ENCODE peak calls at places on chromosome 2, in nine cellular contexts. One of them, this sample, is unnamed.

GRCh38 chr2:154707994-154708393 is 9.5 kb downstream of the KCNJ3 start:
- DNase-seq in CD4-positive, CD25-positive, alpha-beta regulatory T cell: no peak
- DNase-seq in neuronal stem cell: no peak
- DNase-seq in heart right ventricle: no peak
- DNase-seq in HL-60: no peak
- DNase-seq in mesenchymal stem cell: no peak
- DNase-seq in dorsolateral prefrontal cortex: no peak
- DNase-seq in CD8-positive, alpha-beta memory T cell: no peak
- DNase-seq in brain microvascular endothelial cell: no peak
- DNase-seq in this sample: no peak

GRCh38 chr2:86052676-86053075 is 53.0 kb downstream of the POLR1A start:
- DNase-seq in CD4-positive, CD25-positive, alpha-beta regulatory T cell: no peak
- DNase-seq in neuronal stem cell: no peak
- DNase-seq in heart right ventricle: no peak
- DNase-seq in HL-60: no peak
- DNase-seq in mesenchymal stem cell: no peak
- DNase-seq in dorsolateral prefrontal cortex: no peak
- DNase-seq in CD8-positive, alpha-beta memory T cell: no peak
- DNase-seq in brain microvascular endothelial cell: no peak
- DNase-seq in this sample: no peak

GRCh38 chr2:43391877-43392214 is 165.4 kb upstream of the ZFP36L2 start:
- DNase-seq in CD4-positive, CD25-positive, alpha-beta regulatory T cell: no peak
- DNase-seq in neuronal stem cell: no peak
- DNase-seq in heart right ventricle: no peak
- DNase-seq in HL-60: no peak
- DNase-seq in mesenchymal stem cell: no peak
- DNase-seq in dorsolateral prefrontal cortex: no peak
- DNase-seq in CD8-positive, alpha-beta memory T cell: no peak
- DNase-seq in brain microvascular endothelial cell: no peak
- DNase-seq in this sample: no peak

GRCh38 chr2:100877555-100877954 is 57.6 kb downstream of the NPAS2 start:
- DNase-seq in CD4-positive, CD25-positive, alpha-beta regulatory T cell: no peak
- DNase-seq in neuronal stem cell: no peak
- DNase-seq in heart right ventricle: no peak
- DNase-seq in HL-60: no peak
- DNase-seq in mesenchymal stem cell: peak; percentile 46
- DNase-seq in dorsolateral prefrontal cortex: no peak
- DNase-seq in CD8-positive, alpha-beta memory T cell: no peak
- DNase-seq in brain microvascular endothelial cell: peak; percentile 70
- DNase-seq in this sample: no peak

GRCh38 chr2:10289891-10290290 is 12.8 kb upstream of the HPCAL1 start:
- DNase-seq in CD4-positive, CD25-positive, alpha-beta regulatory T cell: no peak
- DNase-seq in neuronal stem cell: no peak
- DNase-seq in heart right ventricle: no peak
- DNase-seq in HL-60: no peak
- DNase-seq in mesenchymal stem cell: peak; percentile 58
- DNase-seq in dorsolateral prefrontal cortex: no peak
- DNase-seq in CD8-positive, alpha-beta memory T cell: no peak
- DNase-seq in brain microvascular endothelial cell: peak; percentile 49
- DNase-seq in this sample: no peak

GRCh38 chr2:224162122-224162521 is 123.0 kb upstream of the SERPINE2 start:
- DNase-seq in CD4-positive, CD25-positive, alpha-beta regulatory T cell: no peak
- DNase-seq in neuronal stem cell: no peak
- DNase-seq in heart right ventricle: no peak
- DNase-seq in HL-60: no peak
- DNase-seq in mesenchymal stem cell: no peak
- DNase-seq in dorsolateral prefrontal cortex: no peak
- DNase-seq in CD8-positive, alpha-beta memory T cell: no peak
- DNase-seq in brain microvascular endothelial cell: peak; percentile 60
- DNase-seq in this sample: no peak

GRCh38 chr2:48605482-48606175 is 12.0 kb upstream of the GTF2A1L start:
- DNase-seq in CD4-positive, CD25-positive, alpha-beta regulatory T cell: no peak
- DNase-seq in neuronal stem cell: no peak
- DNase-seq in heart right ventricle: no peak
- DNase-seq in HL-60: peak; percentile 17
- DNase-seq in mesenchymal stem cell: no peak
- DNase-seq in dorsolateral prefrontal cortex: no peak
- DNase-seq in CD8-positive, alpha-beta memory T cell: no peak
- DNase-seq in brain microvascular endothelial cell: no peak
- DNase-seq in this sample: no peak

GRCh38 chr2:74772071-74772470 is 61.9 kb upstream of the HK2 start:
- DNase-seq in CD4-positive, CD25-positive, alpha-beta regulatory T cell: no peak
- DNase-seq in neuronal stem cell: no peak
- DNase-seq in heart right ventricle: no peak
- DNase-seq in HL-60: no peak
- DNase-seq in mesenchymal stem cell: no peak
- DNase-seq in dorsolateral prefrontal cortex: no peak
- DNase-seq in CD8-positive, alpha-beta memory T cell: no peak
- DNase-seq in brain microvascular endothelial cell: no peak
- DNase-seq in this sample: no peak

GRCh38 chr2:94872088-94872618 is 923 bp downstream of the TEKT4 start:
- DNase-seq in CD4-positive, CD25-positive, alpha-beta regulatory T cell: no peak
- DNase-seq in neuronal stem cell: no peak
- DNase-seq in heart right ventricle: no peak
- DNase-seq in HL-60: no peak
- DNase-seq in mesenchymal stem cell: no peak
- DNase-seq in dorsolateral prefrontal cortex: no peak
- DNase-seq in CD8-positive, alpha-beta memory T cell: no peak
- DNase-seq in brain microvascular endothelial cell: no peak
- DNase-seq in this sample: no peak

GRCh38 chr2:94869552-94870391 is 1.5 kb upstream of the TEKT4 start:
- DNase-seq in CD4-positive, CD25-positive, alpha-beta regulatory T cell: no peak
- DNase-seq in neuronal stem cell: no peak
- DNase-seq in heart right ventricle: no peak
- DNase-seq in HL-60: no peak
- DNase-seq in mesenchymal stem cell: no peak
- DNase-seq in dorsolateral prefrontal cortex: no peak
- DNase-seq in CD8-positive, alpha-beta memory T cell: no peak
- DNase-seq in brain microvascular endothelial cell: no peak
- DNase-seq in this sample: no peak

GRCh38 chr2:94869131-94869530 is 2.1 kb upstream of the TEKT4 start:
- DNase-seq in CD4-positive, CD25-positive, alpha-beta regulatory T cell: no peak
- DNase-seq in neuronal stem cell: no peak
- DNase-seq in heart right ventricle: no peak
- DNase-seq in HL-60: no peak
- DNase-seq in mesenchymal stem cell: no peak
- DNase-seq in dorsolateral prefrontal cortex: no peak
- DNase-seq in CD8-positive, alpha-beta memory T cell: no peak
- DNase-seq in brain microvascular endothelial cell: no peak
- DNase-seq in this sample: no peak

GRCh38 chr2:94871226-94872087 is at the start of gene TEKT4:
- DNase-seq in CD4-positive, CD25-positive, alpha-beta regulatory T cell: no peak
- DNase-seq in neuronal stem cell: no peak
- DNase-seq in heart right ventricle: no peak
- DNase-seq in HL-60: no peak
- DNase-seq in mesenchymal stem cell: no peak
- DNase-seq in dorsolateral prefrontal cortex: peak; percentile 16
- DNase-seq in CD8-positive, alpha-beta memory T cell: no peak
- DNase-seq in brain microvascular endothelial cell: no peak
- DNase-seq in this sample: peak; percentile 66

GRCh38 chr2:94870392-94871225 is 621 bp upstream of the TEKT4 start:
- DNase-seq in CD4-positive, CD25-positive, alpha-beta regulatory T cell: no peak
- DNase-seq in neuronal stem cell: no peak
- DNase-seq in heart right ventricle: no peak
- DNase-seq in HL-60: no peak
- DNase-seq in mesenchymal stem cell: no peak
- DNase-seq in dorsolateral prefrontal cortex: peak; percentile 19
- DNase-seq in CD8-positive, alpha-beta memory T cell: no peak
- DNase-seq in brain microvascular endothelial cell: no peak
- DNase-seq in this sample: peak; percentile 25
- H3K4me3 ChIP-seq in CD4-positive, CD25-positive, alpha-beta regulatory T cell: no peak overlapping the region
- H3K4me3 ChIP-seq in neuronal stem cell: no peak overlapping the region
- H3K4me3 ChIP-seq in heart right ventricle: no peak overlapping the region
- H3K4me3 ChIP-seq in HL-60: no peak overlapping the region
- H3K4me3 ChIP-seq in mesenchymal stem cell: no peak overlapping the region
- H3K4me3 ChIP-seq in dorsolateral prefrontal cortex: no peak overlapping the region
- H3K4me3 ChIP-seq in CD8-positive, alpha-beta memory T cell: no peak overlapping the region
- H3K4me3 ChIP-seq in brain microvascular endothelial cell: no peak overlapping the region
- H3K4me3 ChIP-seq in this sample: no peak overlapping the region

GRCh38 chr2:172097557-172098131 is 5.1 kb downstream of the DLX2 start:
- DNase-seq in CD4-positive, CD25-positive, alpha-beta regulatory T cell: no peak
- DNase-seq in neuronal stem cell: peak; percentile 32
- DNase-seq in heart right ventricle: no peak
- DNase-seq in HL-60: no peak
- DNase-seq in mesenchymal stem cell: no peak
- DNase-seq in dorsolateral prefrontal cortex: no peak
- DNase-seq in CD8-positive, alpha-beta memory T cell: no peak
- DNase-seq in brain microvascular endothelial cell: no peak
- DNase-seq in this sample: peak; percentile 38

GRCh38 chr2:172099472-172100079 is 3.1 kb downstream of the DLX2 start:
- DNase-seq in CD4-positive, CD25-positive, alpha-beta regulatory T cell: no peak
- DNase-seq in neuronal stem cell: no peak
- DNase-seq in heart right ventricle: no peak
- DNase-seq in HL-60: no peak
- DNase-seq in mesenchymal stem cell: no peak
- DNase-seq in dorsolateral prefrontal cortex: no peak
- DNase-seq in CD8-positive, alpha-beta memory T cell: no peak
- DNase-seq in brain microvascular endothelial cell: no peak
- DNase-seq in this sample: no peak

GRCh38 chr2:172100080-172101007 is 2.4 kb downstream of the DLX2 start:
- DNase-seq in CD4-positive, CD25-positive, alpha-beta regulatory T cell: no peak
- DNase-seq in neuronal stem cell: peak; percentile 37
- DNase-seq in heart right ventricle: no peak
- DNase-seq in HL-60: no peak
- DNase-seq in mesenchymal stem cell: no peak
- DNase-seq in dorsolateral prefrontal cortex: no peak
- DNase-seq in CD8-positive, alpha-beta memory T cell: peak; percentile 16
- DNase-seq in brain microvascular endothelial cell: no peak
- DNase-seq in this sample: peak; percentile 65

GRCh38 chr2:172098287-172098649 is 4.4 kb downstream of the DLX2 start:
- DNase-seq in CD4-positive, CD25-positive, alpha-beta regulatory T cell: no peak
- DNase-seq in neuronal stem cell: no peak
- DNase-seq in heart right ventricle: no peak
- DNase-seq in HL-60: no peak
- DNase-seq in mesenchymal stem cell: no peak
- DNase-seq in dorsolateral prefrontal cortex: no peak
- DNase-seq in CD8-positive, alpha-beta memory T cell: no peak
- DNase-seq in brain microvascular endothelial cell: no peak
- DNase-seq in this sample: peak; percentile 47

DNA sequence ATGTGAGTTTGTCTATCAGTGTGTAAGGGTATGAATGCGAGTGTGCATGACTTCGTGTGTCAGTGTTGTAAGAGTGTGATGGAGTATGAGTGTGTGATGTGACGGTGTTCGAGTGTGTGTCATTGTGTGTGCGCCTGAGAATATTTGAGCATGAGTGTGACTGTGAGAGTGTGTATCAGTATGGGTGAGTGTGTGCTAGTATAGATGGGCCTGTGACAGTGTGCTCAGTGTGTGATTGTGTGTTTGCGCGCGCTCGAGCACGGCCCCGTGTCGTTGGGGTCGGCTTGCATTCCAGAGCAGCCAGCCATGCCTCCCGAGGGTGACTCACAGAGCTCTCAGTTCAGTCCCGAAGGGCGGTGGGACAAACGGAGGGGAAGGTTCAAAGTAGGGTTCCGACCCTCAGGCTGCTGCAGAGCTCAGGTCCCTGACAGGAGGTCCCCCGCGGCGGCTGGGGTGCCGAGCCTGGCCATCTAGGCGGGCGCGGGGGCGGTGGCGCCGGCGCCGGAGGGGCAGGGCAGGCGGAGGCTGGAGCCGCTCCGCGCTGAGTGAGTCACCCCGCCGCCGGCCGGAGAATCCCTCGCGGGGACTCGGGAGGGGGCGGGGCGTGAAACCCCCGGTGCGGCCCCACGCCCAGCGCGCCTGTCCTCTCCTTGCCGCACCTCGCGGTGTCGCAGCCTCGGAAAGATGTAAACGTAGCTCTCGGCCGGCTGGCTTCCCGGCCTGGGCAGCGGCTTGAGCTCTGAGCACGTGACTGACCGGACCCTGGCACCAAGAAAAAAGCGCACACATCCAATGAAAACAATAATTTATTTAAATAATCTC is 3.8 kb downstream of the DLX2 start:
- DNase-seq in CD4-positive, CD25-positive, alpha-beta regulatory T cell: peak; percentile 35
- DNase-seq in neuronal stem cell: peak; percentile 58
- DNase-seq in heart right ventricle: no peak
- DNase-seq in HL-60: no peak
- DNase-seq in mesenchymal stem cell: peak; percentile 79
- DNase-seq in dorsolateral prefrontal cortex: no peak
- DNase-seq in CD8-positive, alpha-beta memory T cell: peak; percentile 19
- DNase-seq in brain microvascular endothelial cell: peak; percentile 74
- DNase-seq in this sample: peak; percentile 85
- H3K27me3 ChIP-seq in CD4-positive, CD25-positive, alpha-beta regulatory T cell: peaks cover 45% of the 10 kb centered on the region
- H3K27me3 ChIP-seq in neuronal stem cell: peaks cover 59% of the 10 kb centered on the region
- H3K27me3 ChIP-seq in heart right ventricle: peaks cover 100% of the 10 kb centered on the region
- H3K27me3 ChIP-seq in HL-60: peaks cover 74% of the 10 kb centered on the region
- H3K27me3 ChIP-seq in mesenchymal stem cell: peaks cover 57% of the 10 kb centered on the region
- H3K27me3 ChIP-seq in dorsolateral prefrontal cortex: peaks cover 100% of the 10 kb centered on the region
- H3K27me3 ChIP-seq in CD8-positive, alpha-beta memory T cell: peaks cover 96% of the 10 kb centered on the region
- H3K27me3 ChIP-seq in brain microvascular endothelial cell: peaks cover 21% of the 10 kb centered on the region
- H3K27me3 ChIP-seq in this sample: peaks cover 38% of the 10 kb centered on the region

GRCh38 chr2:232387451-232388171 is 9.1 kb downstream of the ALPP start:
- DNase-seq in CD4-positive, CD25-positive, alpha-beta regulatory T cell: no peak
- DNase-seq in neuronal stem cell: no peak
- DNase-seq in heart right ventricle: no peak
- DNase-seq in HL-60: no peak
- DNase-seq in mesenchymal stem cell: peak; percentile 18
- DNase-seq in dorsolateral prefrontal cortex: no peak
- DNase-seq in CD8-positive, alpha-beta memory T cell: no peak
- DNase-seq in brain microvascular endothelial cell: no peak
- DNase-seq in this sample: peak; percentile 51
- H3K4me3 ChIP-seq in CD4-positive, CD25-positive, alpha-beta regulatory T cell: no peak overlapping the region
- H3K4me3 ChIP-seq in neuronal stem cell: peak overlapping the region; percentile 67
- H3K4me3 ChIP-seq in heart right ventricle: no peak overlapping the region
- H3K4me3 ChIP-seq in HL-60: no peak overlapping the region
- H3K4me3 ChIP-seq in mesenchymal stem cell: no peak overlapping the region
- H3K4me3 ChIP-seq in dorsolateral prefrontal cortex: no peak overlapping the region
- H3K4me3 ChIP-seq in CD8-positive, alpha-beta memory T cell: no peak overlapping the region
- H3K4me3 ChIP-seq in brain microvascular endothelial cell: no peak overlapping the region
- H3K4me3 ChIP-seq in this sample: no peak overlapping the region

GRCh38 chr2:216591480-216591879 is 41.7 kb upstream of the IGFBP2 start:
- DNase-seq in CD4-positive, CD25-positive, alpha-beta regulatory T cell: no peak
- DNase-seq in neuronal stem cell: no peak
- DNase-seq in heart right ventricle: no peak
- DNase-seq in HL-60: no peak
- DNase-seq in mesenchymal stem cell: no peak
- DNase-seq in dorsolateral prefrontal cortex: no peak
- DNase-seq in CD8-positive, alpha-beta memory T cell: no peak
- DNase-seq in brain microvascular endothelial cell: no peak
- DNase-seq in this sample: no peak

GRCh38 chr2:216594081-216594480 is 39.1 kb upstream of the IGFBP2 start:
- DNase-seq in CD4-positive, CD25-positive, alpha-beta regulatory T cell: no peak
- DNase-seq in neuronal stem cell: no peak
- DNase-seq in heart right ventricle: no peak
- DNase-seq in HL-60: no peak
- DNase-seq in mesenchymal stem cell: no peak
- DNase-seq in dorsolateral prefrontal cortex: no peak
- DNase-seq in CD8-positive, alpha-beta memory T cell: no peak
- DNase-seq in brain microvascular endothelial cell: no peak
- DNase-seq in this sample: no peak

GRCh38 chr2:216588771-216589363 is 44.4 kb upstream of the IGFBP2 start:
- DNase-seq in CD4-positive, CD25-positive, alpha-beta regulatory T cell: no peak
- DNase-seq in neuronal stem cell: no peak
- DNase-seq in heart right ventricle: no peak
- DNase-seq in HL-60: no peak
- DNase-seq in mesenchymal stem cell: no peak
- DNase-seq in dorsolateral prefrontal cortex: no peak
- DNase-seq in CD8-positive, alpha-beta memory T cell: no peak
- DNase-seq in brain microvascular endothelial cell: no peak
- DNase-seq in this sample: no peak

GRCh38 chr2:216589779-216590178 is 43.4 kb upstream of the IGFBP2 start:
- DNase-seq in CD4-positive, CD25-positive, alpha-beta regulatory T cell: no peak
- DNase-seq in neuronal stem cell: no peak
- DNase-seq in heart right ventricle: no peak
- DNase-seq in HL-60: no peak
- DNase-seq in mesenchymal stem cell: peak; percentile 58
- DNase-seq in dorsolateral prefrontal cortex: no peak
- DNase-seq in CD8-positive, alpha-beta memory T cell: no peak
- DNase-seq in brain microvascular endothelial cell: no peak
- DNase-seq in this sample: no peak

DNA sequence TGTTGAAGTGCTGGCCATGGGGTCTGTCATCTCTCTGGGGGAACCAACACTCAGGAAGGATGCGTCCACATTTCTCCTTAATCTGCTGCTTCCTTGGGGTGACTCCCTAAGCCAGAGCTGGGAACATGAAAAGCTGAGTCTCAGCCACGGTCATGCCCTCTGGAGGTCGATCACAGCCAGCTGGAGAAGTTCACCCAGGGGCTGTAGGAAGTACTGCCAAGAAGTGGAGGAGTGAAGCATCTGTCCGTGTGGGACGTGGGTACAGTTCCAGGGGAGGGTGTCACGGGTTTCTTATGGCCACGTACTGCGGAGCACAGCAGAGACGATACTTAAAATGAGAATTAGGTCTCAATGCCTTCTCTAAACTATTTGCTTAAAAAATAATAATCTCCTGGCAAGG is 42.4 kb upstream of the IGFBP2 start:
- DNase-seq in CD4-positive, CD25-positive, alpha-beta regulatory T cell: no peak
- DNase-seq in neuronal stem cell: no peak
- DNase-seq in heart right ventricle: peak; percentile 23
- DNase-seq in HL-60: no peak
- DNase-seq in mesenchymal stem cell: peak; percentile 28
- DNase-seq in dorsolateral prefrontal cortex: no peak
- DNase-seq in CD8-positive, alpha-beta memory T cell: no peak
- DNase-seq in brain microvascular endothelial cell: peak; percentile 32
- DNase-seq in this sample: peak; percentile 58
- H3K27me3 ChIP-seq in CD4-positive, CD25-positive, alpha-beta regulatory T cell: no peaks in the 10 kb centered on the region
- H3K27me3 ChIP-seq in neuronal stem cell: no peaks in the 10 kb centered on the region
- H3K27me3 ChIP-seq in heart right ventricle: no peaks in the 10 kb centered on the region
- H3K27me3 ChIP-seq in HL-60: peaks cover 5% of the 10 kb centered on the region
- H3K27me3 ChIP-seq in mesenchymal stem cell: peaks cover 8% of the 10 kb centered on the region
- H3K27me3 ChIP-seq in dorsolateral prefrontal cortex: no peaks in the 10 kb centered on the region
- H3K27me3 ChIP-seq in CD8-positive, alpha-beta memory T cell: no peaks in the 10 kb centered on the region
- H3K27me3 ChIP-seq in brain microvascular endothelial cell: no peaks in the 10 kb centered on the region
- H3K27me3 ChIP-seq in this sample: no peaks in the 10 kb centered on the region